ENCODE peak calls at places on chromosome 15, in eight cellular contexts. D is activated CD8-positive, alpha-beta T cell treated with anti-CD3 and anti-CD28 coated beads for 36 hours; Y is posterior cingulate gyrus; H is activated naive CD4-positive, alpha-beta T cell treated with Interleukin-2 at 50 U/mL for 16 hours; Q is occipital lobe; R is DMS79; N is astrocyte of the spinal cord; T is T-cell. G is an unnamed sample.

GRCh38 chr15:65326109-65326508 is 21.6 kb downstream of the RNU5B-1 start:
- DNase-seq in D (no peak), Y (peak), H (no peak), Q (peak), R (peak), N (no peak), T (no peak), G (peak)

GRCh38 chr15:72184165-72184811 is 13.3 kb downstream of the GRAMD2A start:
- DNase-seq in D (no peak), Y (no peak), H (no peak), Q (no peak), R (no peak), N (peak), T (no peak), G (peak)

GRCh38 chr15:76293361-76293760 is 17.9 kb downstream of the ETFA start:
- DNase-seq in D (no peak), Y (no peak), H (no peak), Q (no peak), R (no peak), N (no peak), T (no peak), G (no peak)

GRCh38 chr15:39248204-39248603 is 332.7 kb upstream of the THBS1 start:
- DNase-seq in D (no peak), Y (no peak), H (no peak), Q (no peak), R (peak), N (peak), T (no peak), G (peak)

GRCh38 chr15:99704444-99704838 is 28.8 kb downstream of the LYSMD4 start:
- DNase-seq in D (peak), Y (no peak), H (no peak), Q (no peak), R (peak), N (peak), T (no peak), G (peak)

GRCh38 chr15:29812384-29812694 is 9.9 kb downstream of the TJP1 start:
- DNase-seq in D (no peak), Y (no peak), H (no peak), Q (no peak), R (no peak), N (peak), T (no peak), G (peak)

GRCh38 chr15:35330921-35331320 is 215.0 kb downstream of the DPH6 start:
- DNase-seq in D (no peak), Y (no peak), H (no peak), Q (no peak), R (no peak), N (no peak), T (no peak), G (no peak)

GRCh38 chr15:43134157-43134637 is 811 bp downstream of the TMEM62 start:
- DNase-seq in D (peak), Y (no peak), H (peak), Q (no peak), R (no peak), N (no peak), T (no peak), G (peak)

GRCh38 chr15:52163321-52164190 is 27.6 kb downstream of the GNB5 start:
- DNase-seq in D (peak), Y (no peak), H (no peak), Q (no peak), R (no peak), N (no peak), T (peak), G (no peak)

GRCh38 chr15:35626984-35627383 is 81.0 kb upstream of the DPH6 start:
- DNase-seq in D (no peak), Y (no peak), H (no peak), Q (no peak), R (no peak), N (no peak), T (no peak), G (peak)

GRCh38 chr15:75211436-75212199 is 9.9 kb downstream of the C15orf39 start:
- DNase-seq in D (no peak), Y (no peak), H (no peak), Q (no peak), R (no peak), N (no peak), T (no peak), G (no peak)